ENCODE peak calls at places on chromosomes 13 and 19, in four cellular contexts. A is right atrium auricular region; U is CD8-positive, alpha-beta memory T cell; N is ascending aorta. P is an unnamed sample.

GRCh38 chr13:39016087-39016486 is 21.8 kb downstream of the PROSER1 start:
- DNase-seq in A (no peak), U (no peak), N (no peak), P (no peak)

GRCh38 chr13:74747186-74747955 is 613.2 kb upstream of the KLF12 start:
- DNase-seq in A (no peak), U (no peak), N (no peak), P (no peak)

GRCh38 chr13:32746474-32746873 is 160.2 kb downstream of the PDS5B start:
- DNase-seq in A (no peak), U (no peak), N (no peak), P (no peak)

GRCh38 chr13:43880930-43881329 is 1.2 kb downstream of the LACC1 start:
- DNase-seq in A (no peak), U (no peak), N (no peak), P (no peak)

GRCh38 chr13:89113744-89114143 is 1442.6 kb downstream of the SLITRK5 start:
- DNase-seq in A (no peak), U (no peak), N (no peak), P (peak)

GRCh38 chr19:29805026-29805925 is 6.5 kb upstream of the CCNE1 start:
- DNase-seq in A (no peak), U (no peak), N (no peak), P (no peak)

GRCh38 chr13:64339373-64340063 is 2890.6 kb downstream of the PCDH9 start:
- DNase-seq in A (no peak), U (no peak), N (no peak), P (no peak)

GRCh38 chr19:52214241-52214640 is 24.4 kb downstream of the PPP2R1A start:
- DNase-seq in A (no peak), U (no peak), N (no peak), P (no peak)

GRCh38 chr13:30736921-30737320 is 1.6 kb downstream of the ALOX5AP start:
- DNase-seq in A (no peak), U (no peak), N (no peak), P (no peak)

GRCh38 chr19:7211191-7211988 is 82.8 kb downstream of the INSR start:
- DNase-seq in A (peak), U (no peak), N (no peak), P (peak)

GRCh38 chr19:7703332-7703731 is 1.4 kb upstream of the FCER2 start:
- DNase-seq in A (no peak), U (no peak), N (no peak), P (peak)

GRCh38 chr13:28704919-28705318 is 13.9 kb downstream of the SLC46A3 start:
- DNase-seq in A (no peak), U (no peak), N (no peak), P (no peak)

GRCh38 chr13:38819596-38819995 is 132.7 kb downstream of the FREM2 start:
- DNase-seq in A (no peak), U (no peak), N (no peak), P (no peak)

GRCh38 chr19:49469828-49470614 is 4.0 kb upstream of the FLT3LG start:
- DNase-seq in A (no peak), U (peak), N (no peak), P (no peak)

GRCh38 chr13:26540319-26540718 is 17.2 kb upstream of the WASF3 start:
- DNase-seq in A (no peak), U (no peak), N (no peak), P (no peak)

GRCh38 chr13:88071371-88071770 is 400.2 kb downstream of the SLITRK5 start:
- DNase-seq in A (no peak), U (no peak), N (no peak), P (no peak)

GRCh38 chr19:10010247-10010691 is at the start of gene COL5A3:
- DNase-seq in A (peak), U (no peak), N (no peak), P (no peak)

GRCh38 chr19:53642381-53643099 is 10.7 kb downstream of the DPRX start:
- DNase-seq in A (no peak), U (no peak), N (no peak), P (no peak)

GRCh38 chr19:11581740-11582139 is 4.3 kb upstream of the ACP5 start:
- DNase-seq in A (no peak), U (peak), N (no peak), P (no peak)

GRCh38 chr19:10553943-10554381 is 10.3 kb downstream of the ATG4D start:
- DNase-seq in A (no peak), U (peak), N (no peak), P (no peak)

GRCh38 chr13:98478134-98479129 is 98.5 kb downstream of the STK24 start:
- DNase-seq in A (no peak), U (no peak), N (no peak), P (peak)

GRCh38 chr19:42269518-42270345 is 680 bp downstream of the CIC start:
- DNase-seq in A (no peak), U (no peak), N (no peak), P (no peak)

GRCh38 chr13:51714663-51715168 is 89.2 kb downstream of the DHRS12 start:
- DNase-seq in A (no peak), U (no peak), N (no peak), P (no peak)

GRCh38 chr19:14410054-14410774 is 8.9 kb downstream of the DDX39A start:
- DNase-seq in A (no peak), U (peak), N (no peak), P (no peak)

GRCh38 chr13:32503727-32504126 is 34.9 kb downstream of the N4BP2L2 start:
- DNase-seq in A (no peak), U (no peak), N (no peak), P (peak)

GRCh38 chr19:33245948-33246728 is 20.5 kb upstream of the SLC7A10 start:
- DNase-seq in A (no peak), U (no peak), N (no peak), P (peak)

GRCh38 chr19:6233051-6233826 is 46.5 kb downstream of the MLLT1 start:
- DNase-seq in A (peak), U (no peak), N (no peak), P (no peak)

GRCh38 chr13:40536443-40537113 is 129.9 kb downstream of the FOXO1 start:
- DNase-seq in A (no peak), U (no peak), N (no peak), P (peak)

GRCh38 chr19:40862333-40862732 is 12.1 kb upstream of the CYP2A6 start:
- DNase-seq in A (no peak), U (no peak), N (no peak), P (no peak)

GRCh38 chr19:3440082-3440481 is 40.2 kb downstream of the SMIM24 start:
- DNase-seq in A (no peak), U (peak), N (no peak), P (peak)

GRCh38 chr19:43705729-43706128 is 10.1 kb upstream of the IRGC start:
- DNase-seq in A (no peak), U (no peak), N (no peak), P (no peak)

GRCh38 chr19:7888145-7888825 is at the start of gene LRRC8E:
- DNase-seq in A (no peak), U (no peak), N (no peak), P (peak)

GRCh38 chr13:45575146-45575829 is 40.3 kb downstream of the ERICH6B start:
- DNase-seq in A (no peak), U (no peak), N (no peak), P (no peak)

GRCh38 chr19:1651061-1651547 is 1.3 kb downstream of the TCF3 start:
- DNase-seq in A (no peak), U (peak), N (no peak), P (peak)

GRCh38 chr13:112486386-112487126 is 101.4 kb downstream of the TUBGCP3 start:
- DNase-seq in A (no peak), U (no peak), N (no peak), P (no peak)

GRCh38 chr13:84297246-84297645 is 415.0 kb upstream of the SLITRK1 start:
- DNase-seq in A (no peak), U (no peak), N (no peak), P (peak)
- H3K27ac ChIP-seq in A (no peak), U (no peak), N (no peak), P (no peak)

GRCh38 chr19:55408320-55408836 is 790 bp upstream of the UBE2S start:
- DNase-seq in A (no peak), U (no peak), N (no peak), P (no peak)

GRCh38 chr19:55406869-55407624 is 541 bp downstream of the UBE2S start:
- DNase-seq in A (no peak), U (no peak), N (peak), P (no peak)

GRCh38 chr19:55406091-55406868 is 1.3 kb downstream of the UBE2S start:
- DNase-seq in A (no peak), U (no peak), N (no peak), P (no peak)

GRCh38 chr19:55407625-55408319 is at the start of gene UBE2S:
- DNase-seq in A (peak), U (peak), N (peak), P (peak)

GRCh38 chr19:55405638-55406037 is 1.9 kb downstream of the UBE2S start:
- DNase-seq in A (no peak), U (no peak), N (no peak), P (no peak)
- H3K4me3 ChIP-seq in A (no peak), U (no peak), N (peak), P (no peak)

GRCh38 chr13:99978781-99979452 is 2.7 kb upstream of the ZIC2 start:
- DNase-seq in A (peak), U (no peak), N (no peak), P (peak)

GRCh38 chr13:99981115-99982020 is at the start of gene ZIC2:
- DNase-seq in A (peak), U (no peak), N (peak), P (peak)

GRCh38 chr13:99980201-99981114 is 1.1 kb upstream of the ZIC2 start:
- DNase-seq in A (peak), U (peak), N (peak), P (peak)

GRCh38 chr13:99977912-99978780 is 3.4 kb upstream of the ZIC2 start:
- DNase-seq in A (no peak), U (no peak), N (no peak), P (peak)

GRCh38 chr13:99979453-99980200 is 2.0 kb upstream of the ZIC2 start:
- DNase-seq in A (peak), U (no peak), N (peak), P (peak)
- H3K27ac ChIP-seq in A (no peak), U (no peak), N (no peak), P (peak)

DNA sequence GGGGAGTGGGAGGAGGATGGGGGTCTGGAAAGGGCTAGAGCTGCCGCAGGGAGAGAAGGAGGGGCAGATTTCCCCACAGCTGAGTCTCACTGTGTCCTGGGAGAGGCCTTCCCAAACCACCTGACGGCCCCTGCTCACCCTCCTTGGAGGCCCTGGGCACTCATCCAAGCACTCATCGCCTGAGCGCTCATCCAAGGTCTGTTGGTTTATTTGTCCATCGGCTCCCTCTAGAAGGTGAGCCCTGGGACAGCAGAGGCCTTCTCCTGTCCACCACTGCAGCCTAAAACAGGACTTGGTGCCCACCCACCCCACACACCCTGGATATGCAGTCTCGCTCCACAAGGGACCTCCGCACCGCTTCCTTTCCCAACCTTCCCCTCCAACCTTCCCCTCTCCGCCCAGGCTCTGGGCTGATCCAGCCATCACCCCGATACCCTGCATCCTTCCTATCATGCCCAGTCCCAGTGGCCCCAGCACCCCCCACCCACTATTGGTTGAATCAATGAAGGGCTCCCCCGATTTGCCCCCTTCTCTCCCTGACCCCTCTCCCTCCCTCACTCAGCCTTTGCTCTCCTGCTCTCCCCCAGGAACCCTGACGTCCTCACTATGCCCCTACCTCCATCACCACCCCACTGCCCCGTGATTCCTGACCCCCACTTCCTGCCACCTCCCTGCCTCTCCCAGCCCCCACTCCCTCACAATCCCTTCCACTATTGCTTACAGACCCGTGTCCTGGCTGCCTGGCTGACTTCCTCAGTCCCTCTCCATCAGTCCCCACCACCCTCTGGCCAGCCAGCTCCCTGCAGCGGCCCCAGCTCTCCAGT is 1.6 kb downstream of the UBXN6 start:
- DNase-seq in A (no peak), U (no peak), N (peak), P (peak)
- H3K4me3 ChIP-seq in A (peak), U (peak), N (peak), P (no peak)

DNA sequence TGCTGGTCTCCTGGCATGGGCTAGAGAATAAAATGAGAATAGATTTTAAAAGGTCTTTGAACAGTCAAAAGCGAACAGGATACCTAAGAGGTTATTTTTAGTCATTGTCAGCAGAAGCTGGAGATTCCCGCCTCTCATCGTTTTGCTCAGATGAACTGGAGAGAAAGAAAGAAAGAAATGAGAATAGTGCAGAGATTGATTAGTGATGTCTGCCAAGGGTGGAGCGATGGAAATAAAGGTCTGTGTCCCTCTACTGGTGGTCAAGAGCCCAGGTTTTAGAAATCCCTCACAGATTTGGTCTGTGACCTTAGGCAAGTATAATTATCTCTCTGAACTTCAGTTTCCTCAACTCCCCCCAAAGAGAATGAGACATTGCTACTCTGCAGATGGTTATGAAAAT is 5.4 kb downstream of the NCAN start:
- DNase-seq in A (no peak), U (no peak), N (no peak), P (peak)
- H3K27ac ChIP-seq in A (no peak), U (no peak), N (no peak), P (no peak)

DNA sequence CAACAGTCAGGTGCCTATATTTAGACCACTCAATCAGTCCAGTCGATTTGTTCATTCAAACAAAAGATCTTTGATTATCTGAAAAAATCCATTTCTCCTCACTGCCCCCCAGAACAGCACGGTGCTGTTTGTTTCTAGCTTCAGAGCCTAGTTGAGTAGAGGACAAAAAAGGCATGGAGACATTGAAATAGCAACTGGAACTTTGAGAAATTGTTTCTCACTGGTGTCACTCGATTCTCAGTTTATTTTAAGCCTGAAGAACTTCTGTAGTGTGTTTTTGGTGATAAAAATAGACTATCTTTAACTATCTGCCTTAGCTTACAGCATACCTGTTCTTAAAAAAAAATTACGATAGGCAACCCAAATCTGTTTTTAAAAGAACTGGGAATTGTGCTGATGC is 67.1 kb downstream of the ARHGAP35 start:
- DNase-seq in A (no peak), U (no peak), N (no peak), P (no peak)
- H3K4me3 ChIP-seq in A (no peak), U (no peak), N (no peak), P (no peak)

DNA sequence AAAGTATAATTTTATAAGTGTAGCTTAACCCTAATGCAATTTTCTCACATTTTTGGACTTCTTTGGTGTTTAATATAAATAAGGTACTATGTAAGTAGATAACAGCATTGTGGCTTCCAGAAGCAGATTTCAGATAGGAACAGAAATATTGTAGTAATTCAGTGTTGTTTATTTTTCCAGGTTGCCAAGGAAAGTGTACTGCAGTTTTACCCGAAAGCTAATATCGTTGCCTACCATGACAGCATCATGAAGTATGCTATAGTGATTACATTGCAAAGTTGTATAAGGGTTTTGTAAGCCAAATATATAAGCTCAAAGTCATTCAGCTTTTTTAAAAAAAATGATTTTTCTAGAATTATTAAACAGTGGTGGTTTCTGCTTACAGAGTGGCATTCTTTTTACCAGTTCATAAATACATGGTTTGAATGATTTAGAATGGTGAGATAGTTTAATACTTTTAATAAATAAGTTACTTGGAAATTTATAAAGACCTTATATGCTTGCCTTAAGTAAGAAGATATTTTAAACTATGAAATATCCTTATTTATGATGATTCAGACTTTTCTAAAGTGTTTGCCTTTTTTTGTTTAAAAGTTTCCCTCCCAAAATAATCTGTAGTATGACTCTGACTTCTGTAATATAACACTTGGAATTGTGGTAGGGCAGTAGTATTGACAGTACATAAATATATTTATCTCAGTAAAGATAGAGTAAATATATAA is 3.7 kb downstream of the UBA2 start:
- DNase-seq in A (no peak), U (no peak), N (no peak), P (no peak)
- H3K27ac ChIP-seq in A (peak), U (no peak), N (peak), P (no peak)

GRCh38 chr19:16146112-16146511 is 2.6 kb downstream of the HSH2D start:
- DNase-seq in A (no peak), U (no peak), N (no peak), P (no peak)
- H3K4me3 ChIP-seq in A (no peak), U (no peak), N (no peak), P (no peak)

GRCh38 chr19:34504273-34504808 is 22.8 kb downstream of the WTIP start:
- DNase-seq in A (peak), U (no peak), N (no peak), P (no peak)

GRCh38 chr19:34507414-34508067 is 26.0 kb downstream of the WTIP start:
- DNase-seq in A (no peak), U (no peak), N (peak), P (no peak)

GRCh38 chr19:34505321-34506025 is 23.9 kb downstream of the WTIP start:
- DNase-seq in A (no peak), U (no peak), N (peak), P (no peak)

GRCh38 chr19:34504809-34505291 is 23.3 kb downstream of the WTIP start:
- DNase-seq in A (no peak), U (no peak), N (peak), P (no peak)

DNA sequence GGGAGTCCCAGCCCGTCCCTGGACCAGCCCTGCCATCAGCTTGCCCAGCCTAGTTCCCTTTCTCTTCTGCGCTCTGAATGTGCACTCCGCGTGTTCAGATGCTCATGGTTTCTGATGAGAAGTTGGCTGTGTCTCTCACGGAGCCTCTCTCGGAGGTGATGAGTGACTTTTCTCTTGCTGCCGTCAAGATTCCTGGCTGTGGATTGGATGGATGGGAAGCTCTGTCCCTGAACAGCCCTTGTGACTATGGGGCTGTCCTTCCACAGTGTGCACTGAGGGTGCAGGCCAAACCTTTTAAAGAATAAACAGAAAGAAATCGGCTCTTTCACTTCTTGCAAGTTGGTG is 24.4 kb downstream of the WTIP start:
- DNase-seq in A (no peak), U (no peak), N (peak), P (no peak)
- H3K27ac ChIP-seq in A (no peak), U (no peak), N (no peak), P (no peak)